ENCODE peak calls at places on chromosomes 12 and 14, in ten cellular contexts. V is IMR-90; Q is GM20000; W is AG08396; N is stimulated activated naive CD4-positive, alpha-beta T cell; M is NCI-H1105; D is NCI-H460; E is activated CD4-positive, alpha-beta memory T cell treated with anti-CD3 and anti-CD28 coated beads for 36 hours; J is cerebellum; S is activated T-cell treated with anti-CD3 and anti-CD28 coated beads, Interleukin-2, amount 50 U/mL, for 24 hours. I is an unnamed sample.

GRCh38 chr14:69756298-69756697 is 10.6 kb upstream of the SRSF5 start:
- DNase-seq in S (no peak), D (no peak), V (no peak), E (no peak), Q (no peak), N (no peak), M (no peak), J (no peak), W (no peak), I (no peak)

GRCh38 chr14:21261824-21262223 is 7.4 kb downstream of the HNRNPC start:
- DNase-seq in W (no peak), Q (no peak), E (no peak), N (no peak), M (no peak), D (no peak), J (no peak), S (no peak), V (no peak), I (no peak)

GRCh38 chr12:52074656-52075408 is 4.7 kb upstream of the SMIM41 start:
- DNase-seq in Q (no peak), N (no peak), W (no peak), D (no peak), J (no peak), E (no peak), V (no peak), S (no peak), M (no peak), I (no peak)

GRCh38 chr12:14716848-14717444 is 20.5 kb upstream of the GUCY2C start:
- DNase-seq in N (peak; percentile 19), J (no peak), W (peak; percentile 22), S (peak; percentile 36), D (peak; percentile 31), E (peak; percentile 58), M (no peak), V (peak; percentile 37), Q (peak; percentile 53), I (peak; percentile 22)

GRCh38 chr14:22221508-22221907 is 367.5 kb downstream of the DAD1 start:
- DNase-seq in V (peak; percentile 49), S (no peak), W (peak; percentile 29), E (no peak), M (no peak), Q (peak; percentile 34), J (no peak), N (no peak), D (peak; percentile 14), I (no peak)

GRCh38 chr12:29595071-29595755 is 97.7 kb upstream of the OVCH1 start:
- DNase-seq in E (no peak), N (no peak), W (no peak), J (no peak), D (no peak), Q (no peak), V (no peak), M (no peak), S (no peak), I (no peak)

GRCh38 chr12:10716704-10717315 is 6.3 kb downstream of the YBX3 start:
- DNase-seq in V (peak; percentile 92), M (peak; percentile 55), Q (no peak), N (no peak), D (peak; percentile 40), W (peak; percentile 83), S (no peak), J (no peak), E (no peak), I (no peak)

GRCh38 chr14:100140452-100141132 is 18.9 kb downstream of the DEGS2 start:
- DNase-seq in V (peak; percentile 20), E (no peak), J (no peak), D (peak; percentile 20), Q (no peak), N (no peak), M (no peak), S (no peak), W (no peak), I (no peak)

GRCh38 chr12:98796745-98797144 is 151.7 kb downstream of the APAF1 start:
- DNase-seq in M (no peak), W (no peak), E (no peak), N (no peak), S (no peak), V (no peak), J (no peak), D (no peak), Q (no peak), I (no peak)

I was measured in SK-N-MC.